ENCODE peak calls at places on chromosomes 6 and 20, in seven cellular contexts. One of them, this sample, is unnamed. For H3K9me3, the result is how much of the 10 kb centered on the place peaks cover.

GRCh38 chr6:44496705-44497369 is 109.3 kb downstream of the CDC5L start:
- DNase-seq in GM12878: no peak
- DNase-seq in K562: no peak
- DNase-seq in HepG2: no peak
- DNase-seq in HCT116: no peak
- DNase-seq in SK-N-SH: no peak
- DNase-seq in H1: peak
- DNase-seq in this sample: no peak

GRCh38 chr6:158560787-158561246 is 926 bp downstream of the TMEM181 start:
- DNase-seq in HCT116: no peak
- DNase-seq in H1: no peak
- DNase-seq in HepG2: no peak
- DNase-seq in SK-N-SH: peak
- DNase-seq in GM12878: no peak
- DNase-seq in K562: peak
- DNase-seq in this sample: no peak

GRCh38 chr20:32463642-32464400 is 105.7 kb downstream of the ASXL1 start:
- DNase-seq in K562: no peak
- DNase-seq in HepG2: no peak
- DNase-seq in H1: no peak
- DNase-seq in SK-N-SH: no peak
- DNase-seq in HCT116: no peak
- DNase-seq in GM12878: no peak
- DNase-seq in this sample: no peak

GRCh38 chr20:52974155-52974554 is 2.0 kb downstream of the TSHZ2 start:
- DNase-seq in K562: no peak
- DNase-seq in GM12878: peak
- DNase-seq in H1: no peak
- DNase-seq in HCT116: no peak
- DNase-seq in SK-N-SH: peak
- DNase-seq in HepG2: no peak
- DNase-seq in this sample: no peak

GRCh38 chr20:21182832-21183563 is 57.1 kb downstream of the KIZ start:
- DNase-seq in K562: no peak
- DNase-seq in H1: no peak
- DNase-seq in HepG2: no peak
- DNase-seq in HCT116: no peak
- DNase-seq in SK-N-SH: no peak
- DNase-seq in GM12878: no peak
- DNase-seq in this sample: no peak

GRCh38 chr6:161128680-161129196 is 137.2 kb downstream of the MAP3K4 start:
- DNase-seq in HCT116: peak
- DNase-seq in SK-N-SH: no peak
- DNase-seq in K562: no peak
- DNase-seq in H1: no peak
- DNase-seq in HepG2: no peak
- DNase-seq in GM12878: no peak
- DNase-seq in this sample: peak

GRCh38 chr20:23205221-23205620 is 119.1 kb upstream of the CD93 start:
- DNase-seq in H1: no peak
- DNase-seq in HepG2: no peak
- DNase-seq in K562: no peak
- DNase-seq in SK-N-SH: no peak
- DNase-seq in GM12878: no peak
- DNase-seq in HCT116: no peak
- DNase-seq in this sample: no peak

GRCh38 chr6:57257911-57258541 is 35.9 kb upstream of the RAB23 start:
- DNase-seq in SK-N-SH: no peak
- DNase-seq in H1: no peak
- DNase-seq in HepG2: no peak
- DNase-seq in K562: no peak
- DNase-seq in GM12878: no peak
- DNase-seq in HCT116: no peak
- DNase-seq in this sample: no peak

GRCh38 chr6:11200356-11200755 is 32.1 kb downstream of the NEDD9 start:
- DNase-seq in HepG2: no peak
- DNase-seq in K562: no peak
- DNase-seq in H1: no peak
- DNase-seq in SK-N-SH: no peak
- DNase-seq in HCT116: no peak
- DNase-seq in GM12878: no peak
- DNase-seq in this sample: no peak

GRCh38 chr6:35391240-35391968 is 49.0 kb downstream of the PPARD start:
- DNase-seq in HepG2: no peak
- DNase-seq in K562: no peak
- DNase-seq in GM12878: no peak
- DNase-seq in H1: no peak
- DNase-seq in HCT116: peak
- DNase-seq in SK-N-SH: no peak
- DNase-seq in this sample: no peak

GRCh38 chr6:71119560-71119959 is 162.7 kb upstream of the B3GAT2 start:
- DNase-seq in GM12878: no peak
- DNase-seq in H1: no peak
- DNase-seq in SK-N-SH: no peak
- DNase-seq in HepG2: no peak
- DNase-seq in K562: no peak
- DNase-seq in HCT116: no peak
- DNase-seq in this sample: no peak

GRCh38 chr6:133923938-133924593 is 29.0 kb upstream of the TBPL1 start:
- DNase-seq in H1: peak
- DNase-seq in SK-N-SH: peak
- DNase-seq in HepG2: peak
- DNase-seq in GM12878: peak
- DNase-seq in K562: peak
- DNase-seq in HCT116: peak
- DNase-seq in this sample: peak

GRCh38 chr6:12769556-12770255 is 53.1 kb downstream of the PHACTR1 start:
- DNase-seq in SK-N-SH: no peak
- DNase-seq in K562: no peak
- DNase-seq in HCT116: no peak
- DNase-seq in HepG2: no peak
- DNase-seq in H1: no peak
- DNase-seq in GM12878: no peak
- DNase-seq in this sample: no peak

GRCh38 chr20:39885975-39886649 is 802.9 kb downstream of the MAFB start:
- DNase-seq in GM12878: no peak
- DNase-seq in SK-N-SH: peak
- DNase-seq in K562: peak
- DNase-seq in HCT116: no peak
- DNase-seq in HepG2: peak
- DNase-seq in H1: peak
- DNase-seq in this sample: peak

GRCh38 chr6:73579389-73579788 is 58.6 kb upstream of the EEF1A1 start:
- DNase-seq in GM12878: no peak
- DNase-seq in HCT116: no peak
- DNase-seq in K562: no peak
- DNase-seq in H1: peak
- DNase-seq in HepG2: no peak
- DNase-seq in SK-N-SH: no peak
- DNase-seq in this sample: no peak

GRCh38 chr6:106750146-106750900 is 120.9 kb downstream of the QRSL1 start:
- DNase-seq in GM12878: no peak
- DNase-seq in HepG2: no peak
- DNase-seq in H1: no peak
- DNase-seq in K562: no peak
- DNase-seq in HCT116: no peak
- DNase-seq in SK-N-SH: no peak
- DNase-seq in this sample: no peak

GRCh38 chr20:37464173-37464572 is 56.9 kb upstream of the NNAT start:
- DNase-seq in H1: no peak
- DNase-seq in GM12878: no peak
- DNase-seq in HCT116: no peak
- DNase-seq in K562: no peak
- DNase-seq in HepG2: no peak
- DNase-seq in SK-N-SH: no peak
- DNase-seq in this sample: no peak

DNA sequence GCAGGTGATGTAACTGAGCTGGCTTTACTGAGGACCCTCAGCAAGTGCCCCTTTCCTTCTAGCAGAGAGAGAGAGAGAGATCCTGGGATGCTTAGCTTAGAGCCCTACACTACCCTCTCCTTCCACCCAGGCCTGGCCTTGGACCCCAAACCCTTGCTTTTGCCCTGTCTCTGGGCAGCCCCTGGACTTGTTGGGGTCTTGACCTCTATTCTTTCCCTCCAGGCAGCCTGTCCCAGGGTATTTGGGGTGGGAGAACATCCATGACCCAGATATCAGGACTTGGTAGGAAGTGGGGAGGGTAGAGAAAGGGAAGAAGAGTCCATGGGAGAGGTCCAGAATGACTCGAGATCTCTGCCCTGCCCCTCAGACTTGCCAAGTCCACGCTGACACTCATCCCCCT is 30.6 kb downstream of the GLP1R start:
- DNase-seq in GM12878: no peak
- DNase-seq in HCT116: no peak
- DNase-seq in HepG2: no peak
- DNase-seq in H1: no peak
- DNase-seq in SK-N-SH: no peak
- DNase-seq in K562: no peak
- DNase-seq in this sample: no peak
- TF ChIP-seq SIN3A in GM12878: no peak
- TF ChIP-seq SIN3A in HCT116: no peak
- TF ChIP-seq SIN3A in HepG2: no peak
- TF ChIP-seq SIN3A in H1: no peak
- TF ChIP-seq SIN3A in SK-N-SH: no peak
- TF ChIP-seq SIN3A in K562: no peak
- TF ChIP-seq SIN3A in this sample: no peak

DNA sequence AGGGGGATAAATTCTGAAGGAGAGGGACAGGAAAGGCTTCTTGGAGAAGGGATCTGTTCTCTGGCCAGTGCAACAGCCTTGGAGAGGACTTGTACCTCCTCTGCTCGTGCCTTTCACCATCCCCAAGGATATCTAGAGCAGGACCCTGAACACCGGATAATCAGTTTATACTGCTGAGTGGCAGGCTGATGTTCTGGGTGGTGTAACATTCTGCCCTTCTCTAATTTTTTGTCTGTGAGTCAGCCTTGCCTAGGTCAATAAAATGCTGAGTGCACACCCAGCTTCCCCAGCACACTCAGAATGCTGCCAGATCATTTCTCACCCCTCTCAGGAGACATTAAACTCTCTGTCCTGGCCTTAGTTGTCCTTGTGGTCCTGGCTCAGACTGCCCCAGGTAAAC is at the start of gene DEFB115:
- DNase-seq in K562: no peak
- DNase-seq in HepG2: no peak
- DNase-seq in HCT116: no peak
- DNase-seq in GM12878: no peak
- DNase-seq in H1: no peak
- DNase-seq in SK-N-SH: no peak
- DNase-seq in this sample: no peak
- H3K9me3 ChIP-seq in K562: under half
- H3K9me3 ChIP-seq in HepG2: under half
- H3K9me3 ChIP-seq in HCT116: under half
- H3K9me3 ChIP-seq in GM12878: under half
- H3K9me3 ChIP-seq in H1: half or more
- H3K9me3 ChIP-seq in SK-N-SH: under half
- H3K9me3 ChIP-seq in this sample: under half

DNA sequence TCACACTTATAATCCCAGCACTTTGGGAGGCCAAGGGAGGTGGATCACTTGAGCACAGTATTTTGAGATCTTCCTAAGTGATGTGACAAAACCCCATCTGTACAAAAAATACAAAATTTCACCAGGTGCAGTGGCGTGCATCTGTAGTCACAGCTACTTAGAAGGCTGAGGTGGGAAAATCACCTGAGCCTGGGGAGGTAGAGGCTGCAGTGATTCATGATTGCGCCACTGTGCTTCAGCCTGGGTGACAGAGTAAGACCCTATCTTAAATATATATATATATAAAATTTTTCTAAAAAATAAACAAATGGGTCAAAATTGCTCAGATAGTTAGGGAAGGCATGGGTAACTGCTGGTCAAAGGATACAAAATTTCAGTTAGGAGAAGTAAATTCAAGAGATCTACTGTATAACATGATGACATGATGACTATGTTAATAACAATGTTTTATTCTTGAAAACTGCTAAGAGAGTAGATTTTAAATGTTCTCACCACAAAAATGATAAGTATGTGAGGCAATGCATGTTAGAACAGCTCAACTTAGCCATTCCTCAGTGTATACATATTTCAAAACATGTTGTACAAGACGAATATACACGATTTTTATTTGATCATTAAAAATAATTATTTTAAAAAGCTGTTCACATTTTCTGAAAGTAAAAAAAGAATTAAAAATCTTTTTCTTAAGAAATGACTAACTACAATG is 24.4 kb downstream of the TBC1D32 start:
- DNase-seq in H1: no peak
- DNase-seq in SK-N-SH: no peak
- DNase-seq in HCT116: no peak
- DNase-seq in K562: no peak
- DNase-seq in GM12878: no peak
- DNase-seq in HepG2: no peak
- DNase-seq in this sample: no peak
- TF ChIP-seq SIN3A in H1: no peak
- TF ChIP-seq SIN3A in SK-N-SH: no peak
- TF ChIP-seq SIN3A in HCT116: no peak
- TF ChIP-seq SIN3A in K562: no peak
- TF ChIP-seq SIN3A in GM12878: no peak
- TF ChIP-seq SIN3A in HepG2: no peak
- TF ChIP-seq SIN3A in this sample: no peak

GRCh38 chr6:168537485-168537884 is 96.5 kb downstream of the SMOC2 start:
- DNase-seq in HepG2: no peak
- DNase-seq in GM12878: no peak
- DNase-seq in SK-N-SH: no peak
- DNase-seq in K562: no peak
- DNase-seq in H1: no peak
- DNase-seq in HCT116: no peak
- DNase-seq in this sample: no peak
- H3K9me3 ChIP-seq in HepG2: under half
- H3K9me3 ChIP-seq in GM12878: under half
- H3K9me3 ChIP-seq in SK-N-SH: under half
- H3K9me3 ChIP-seq in K562: under half
- H3K9me3 ChIP-seq in H1: under half
- H3K9me3 ChIP-seq in HCT116: under half
- H3K9me3 ChIP-seq in this sample: under half

GRCh38 chr6:69696273-69696672 is 100.5 kb downstream of the LMBRD1 start:
- DNase-seq in K562: no peak
- DNase-seq in HCT116: peak
- DNase-seq in H1: no peak
- DNase-seq in HepG2: no peak
- DNase-seq in GM12878: no peak
- DNase-seq in SK-N-SH: no peak
- DNase-seq in this sample: no peak

GRCh38 chr6:69693749-69694148 is 103.1 kb downstream of the LMBRD1 start:
- DNase-seq in GM12878: no peak
- DNase-seq in SK-N-SH: no peak
- DNase-seq in H1: no peak
- DNase-seq in HepG2: no peak
- DNase-seq in K562: no peak
- DNase-seq in HCT116: no peak
- DNase-seq in this sample: no peak

GRCh38 chr6:69690986-69691385 is 105.8 kb downstream of the LMBRD1 start:
- DNase-seq in HCT116: no peak
- DNase-seq in H1: no peak
- DNase-seq in HepG2: no peak
- DNase-seq in SK-N-SH: no peak
- DNase-seq in GM12878: no peak
- DNase-seq in K562: no peak
- DNase-seq in this sample: no peak
- TF ChIP-seq SIN3A in HCT116: no peak
- TF ChIP-seq SIN3A in H1: no peak
- TF ChIP-seq SIN3A in HepG2: no peak
- TF ChIP-seq SIN3A in SK-N-SH: no peak
- TF ChIP-seq SIN3A in GM12878: no peak
- TF ChIP-seq SIN3A in K562: no peak
- TF ChIP-seq SIN3A in this sample: no peak

This sample was measured in Panc1.